ENCODE peak calls at places on chromosomes 6 and 20, in five cellular contexts. Y is heart right ventricle; Z is tibial nerve; A is H9; X is CD4-positive, alpha-beta memory T cell. H is an unnamed sample.

GRCh38 chr20:47770931-47771330 is 14.3 kb downstream of the SULF2 start:
- DNase-seq in A (peak), X (no peak), Z (no peak), Y (no peak), H (no peak)

GRCh38 chr6:33161354-33162320 is 30.6 kb downstream of the COL11A2 start:
- DNase-seq in Y (peak), A (peak), X (peak), Z (peak), H (peak)

GRCh38 chr20:16709017-16709416 is 20.8 kb upstream of the SNRPB2 start:
- DNase-seq in X (peak), Y (no peak), Z (no peak), A (no peak), H (no peak)

GRCh38 chr6:17831135-17831534 is 124.4 kb upstream of the NUP153 start:
- DNase-seq in Y (no peak), X (no peak), A (no peak), Z (no peak), H (no peak)

GRCh38 chr6:122615409-122615808 is 5.2 kb downstream of the PKIB start:
- DNase-seq in Y (no peak), Z (no peak), X (no peak), A (no peak), H (no peak)

GRCh38 chr6:163415176-163415619 is 680 bp downstream of the QKI start:
- DNase-seq in A (no peak), Y (peak), Z (no peak), X (peak), H (no peak)

GRCh38 chr6:89251170-89251569 is 34.0 kb upstream of the GABRR1 start:
- DNase-seq in A (no peak), Z (no peak), X (no peak), Y (no peak), H (no peak)

GRCh38 chr6:73309784-73310502 is 44.1 kb downstream of the DPPA5 start:
- DNase-seq in Y (peak), A (peak), X (peak), Z (no peak), H (peak)

GRCh38 chr6:138403324-138403800 is 661 bp upstream of the HEBP2 start:
- DNase-seq in Y (peak), A (peak), Z (no peak), X (peak), H (no peak)

GRCh38 chr6:107786179-107786578 is 37.9 kb downstream of the SCML4 start:
- DNase-seq in Y (no peak), Z (no peak), A (no peak), X (peak), H (no peak)

GRCh38 chr6:28371706-28372451 is 22.1 kb downstream of the ZKSCAN3 start:
- DNase-seq in X (no peak), A (no peak), Y (no peak), Z (no peak), H (no peak)

GRCh38 chr6:97133071-97133470 is 149.9 kb downstream of the MMS22L start:
- DNase-seq in X (no peak), Z (no peak), A (no peak), Y (no peak), H (peak)

GRCh38 chr6:157302761-157303160 is 20.6 kb downstream of the TMEM242 start:
- DNase-seq in X (no peak), Z (no peak), Y (no peak), A (no peak), H (no peak)

GRCh38 chr6:132768051-132768517 is 10.4 kb upstream of the VNN2 start:
- DNase-seq in X (no peak), A (peak), Y (peak), Z (peak), H (no peak)

GRCh38 chr20:60113771-60114170 is 155.5 kb downstream of the CDH26 start:
- DNase-seq in A (no peak), Z (no peak), X (no peak), Y (no peak), H (no peak)

GRCh38 chr20:17172826-17173420 is 53.9 kb upstream of the PCSK2 start:
- DNase-seq in X (no peak), Y (no peak), A (no peak), Z (no peak), H (no peak)

GRCh38 chr20:60851826-60852704 is 400.0 kb upstream of the CDH4 start:
- DNase-seq in Z (no peak), Y (no peak), A (peak), X (no peak), H (no peak)

GRCh38 chr6:44022296-44022661 is 105.0 kb downstream of the MRPL14 start:
- DNase-seq in A (peak), Y (no peak), X (no peak), Z (no peak), H (no peak)

GRCh38 chr20:11274137-11274536 is 600.3 kb upstream of the JAG1 start:
- DNase-seq in A (no peak), X (no peak), Y (no peak), Z (no peak), H (peak)

GRCh38 chr20:36886859-36887778 is 11.2 kb downstream of the TLDC2 start:
- DNase-seq in A (peak), Y (peak), Z (peak), X (peak), H (peak)

GRCh38 chr6:5580736-5581568 is 319.6 kb downstream of the FARS2 start:
- DNase-seq in X (no peak), A (no peak), Y (no peak), Z (no peak), H (no peak)

GRCh38 chr6:99606670-99607415 is at the start of gene PRDM13:
- DNase-seq in Z (no peak), Y (no peak), A (peak), X (no peak), H (no peak)

GRCh38 chr20:24086121-24086520 is 97.5 kb upstream of the GGTLC1 start:
- DNase-seq in A (no peak), X (no peak), Z (no peak), Y (no peak), H (no peak)

GRCh38 chr20:3749689-3750639 is 17.5 kb downstream of the HSPA12B start:
- DNase-seq in A (peak), Y (peak), Z (no peak), X (no peak), H (no peak)

GRCh38 chr6:43304361-43304760 is 4.3 kb downstream of the CRIP3 start:
- DNase-seq in Y (no peak), X (no peak), A (no peak), Z (no peak), H (no peak)

GRCh38 chr6:40389176-40389767 is 197.9 kb downstream of the LRFN2 start:
- DNase-seq in X (no peak), Y (no peak), A (no peak), Z (no peak), H (no peak)

GRCh38 chr6:33425668-33426577 is 6.1 kb downstream of the SYNGAP1 start:
- DNase-seq in Z (peak), Y (peak), A (peak), X (peak), H (peak)

GRCh38 chr6:156508923-156509322 is 268.3 kb upstream of the ARID1B start:
- DNase-seq in Z (no peak), Y (no peak), A (no peak), X (no peak), H (no peak)

GRCh38 chr6:123309130-123309529 is 313.1 kb downstream of the CLVS2 start:
- DNase-seq in A (no peak), Z (no peak), Y (no peak), X (no peak), H (no peak)

GRCh38 chr6:78942451-78942850 is 75.1 kb downstream of the IRAK1BP1 start:
- DNase-seq in Y (no peak), X (no peak), Z (no peak), A (no peak), H (no peak)

GRCh38 chr20:41553142-41553879 is 64.9 kb downstream of the CHD6 start:
- DNase-seq in Z (no peak), A (no peak), X (no peak), Y (no peak), H (no peak)

GRCh38 chr20:51024761-51025160 is 1.9 kb upstream of the KCNG1 start:
- DNase-seq in Y (no peak), Z (no peak), X (no peak), A (no peak), H (no peak)

GRCh38 chr20:49508435-49509199 is 26.1 kb upstream of the KCNB1 start:
- DNase-seq in A (peak), Y (no peak), Z (no peak), X (no peak), H (peak)

GRCh38 chr20:45791668-45792512 is at the start of the genes DNTTIP1 and WFDC3:
- DNase-seq in Y (peak), Z (peak), A (peak), X (peak), H (peak)

GRCh38 chr6:168585441-168585840 is 144.5 kb downstream of the SMOC2 start:
- DNase-seq in Y (no peak), A (no peak), X (no peak), Z (no peak), H (no peak)
- H3K27ac ChIP-seq in Y (no peak), A (no peak), X (no peak), Z (no peak), H (no peak)

GRCh38 chr6:767755-768512 is 75.0 kb upstream of the EXOC2 start:
- DNase-seq in X (no peak), Y (no peak), Z (no peak), A (no peak), H (no peak)
- H3K27ac ChIP-seq in X (no peak), Y (no peak), Z (no peak), A (no peak), H (no peak)

DNA sequence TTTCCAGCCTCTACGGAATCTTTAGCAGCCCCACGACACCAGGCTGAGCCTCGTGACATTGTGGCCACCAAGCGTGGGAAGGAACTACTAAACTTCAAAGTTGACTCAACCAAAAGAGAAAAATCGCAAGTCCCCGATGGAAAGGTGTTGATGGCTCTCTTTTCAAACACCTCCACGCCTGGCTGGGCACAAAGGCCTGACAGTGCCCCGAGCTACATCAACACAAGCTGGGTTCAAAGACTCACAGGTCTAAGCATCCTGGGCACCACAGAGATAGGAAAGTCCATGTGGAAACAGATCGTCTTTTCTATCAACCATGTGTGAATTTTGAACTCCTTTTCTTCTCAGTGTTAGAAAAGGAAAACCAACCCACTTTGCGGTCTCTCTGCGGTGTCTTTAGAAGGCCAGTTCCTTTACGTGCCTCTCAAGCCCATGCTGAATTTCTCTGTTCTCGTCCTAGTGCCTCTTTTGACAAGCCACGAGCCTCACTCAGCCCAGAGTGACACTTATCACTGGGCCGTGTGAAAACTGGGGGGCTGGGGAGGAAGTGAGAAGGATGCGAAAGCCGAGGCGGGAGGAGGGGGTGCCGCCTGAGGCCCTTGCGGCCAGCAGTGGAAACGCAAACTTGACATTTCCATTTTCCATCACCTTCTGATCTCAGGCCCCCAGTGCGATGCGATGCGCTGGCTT is 59.4 kb downstream of the GFOD1 start:
- DNase-seq in A (peak), Z (no peak), Y (no peak), X (peak), H (no peak)
- H3K27ac ChIP-seq in A (no peak), Z (peak), Y (peak), X (no peak), H (no peak)

GRCh38 chr6:56807992-56808342 is 146.9 kb upstream of the BEND6 start:
- DNase-seq in X (no peak), Z (no peak), Y (no peak), A (no peak), H (no peak)
- H3K27ac ChIP-seq in X (no peak), Z (peak), Y (no peak), A (no peak), H (no peak)

GRCh38 chr6:144580771-144581170 is 295.6 kb downstream of the UTRN start:
- DNase-seq in A (no peak), Y (no peak), X (no peak), Z (no peak), H (no peak)

GRCh38 chr6:144585217-144585814 is 300.2 kb downstream of the UTRN start:
- DNase-seq in X (no peak), Y (no peak), A (no peak), Z (no peak), H (no peak)

GRCh38 chr6:144582939-144583613 is 297.9 kb downstream of the UTRN start:
- DNase-seq in X (peak), Z (no peak), Y (peak), A (peak), H (peak)

GRCh38 chr6:144581807-144582537 is 296.8 kb downstream of the UTRN start:
- DNase-seq in A (peak), X (peak), Z (no peak), Y (no peak), H (no peak)

DNA sequence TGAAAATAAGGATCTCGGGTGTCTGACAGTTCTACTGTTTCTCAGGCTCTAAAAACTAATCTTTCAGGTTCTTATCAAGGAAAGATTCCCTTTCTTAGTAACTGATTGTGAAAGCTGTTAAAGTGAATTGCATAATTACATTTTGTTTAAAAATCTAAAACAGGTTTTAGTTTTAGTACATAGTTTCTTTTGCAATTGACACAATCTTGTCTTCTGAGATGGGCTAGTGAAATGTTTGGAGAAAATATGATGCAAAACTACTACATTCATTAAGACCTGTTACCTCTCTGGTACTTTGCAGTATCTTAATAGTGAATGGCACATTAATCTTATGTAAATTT is 298.4 kb downstream of the UTRN start:
- DNase-seq in Y (no peak), A (no peak), X (no peak), Z (no peak), H (no peak)
- H3K27ac ChIP-seq in Y (no peak), A (no peak), X (no peak), Z (no peak), H (peak)

GRCh38 chr20:53586640-53587039 is 7.0 kb downstream of the ZNF217 start:
- DNase-seq in Y (no peak), Z (no peak), A (no peak), X (no peak), H (no peak)
- H3K27ac ChIP-seq in Y (peak), Z (peak), A (no peak), X (peak), H (no peak)

GRCh38 chr6:39095578-39095977 is 19.4 kb downstream of the SAYSD1 start:
- DNase-seq in Y (no peak), A (no peak), Z (no peak), X (no peak), H (no peak)
- H3K27ac ChIP-seq in Y (no peak), A (no peak), Z (no peak), X (no peak), H (no peak)

GRCh38 chr6:131103869-131104268 is 31.4 kb upstream of the AKAP7 start:
- DNase-seq in X (no peak), Y (no peak), Z (no peak), A (no peak), H (no peak)

GRCh38 chr6:131107166-131107565 is 28.1 kb upstream of the AKAP7 start:
- DNase-seq in Y (no peak), A (no peak), Z (no peak), X (no peak), H (no peak)

GRCh38 chr6:131101911-131102680 is 33.2 kb upstream of the AKAP7 start:
- DNase-seq in X (no peak), Z (no peak), A (no peak), Y (no peak), H (no peak)

DNA sequence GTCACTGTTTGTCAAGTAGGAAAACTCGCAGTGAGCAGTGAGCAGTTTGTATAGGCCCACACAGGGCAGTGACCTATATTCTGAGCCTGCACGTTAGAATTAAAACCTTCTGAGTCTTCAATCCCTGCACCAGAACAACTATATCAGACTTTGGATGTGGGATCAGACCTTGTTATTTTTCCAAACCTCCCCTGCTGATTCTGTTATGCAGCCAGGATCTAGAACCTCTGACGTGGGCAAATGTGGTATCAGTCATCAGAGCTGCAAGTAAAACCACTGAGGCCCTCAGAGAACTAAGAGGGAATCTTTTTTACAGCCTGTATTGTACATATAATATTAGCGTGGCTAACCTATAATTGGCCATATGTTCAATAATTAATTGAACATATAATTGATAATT is 32.0 kb upstream of the AKAP7 start:
- DNase-seq in Y (no peak), Z (no peak), X (no peak), A (no peak), H (no peak)
- H3K27ac ChIP-seq in Y (no peak), Z (no peak), X (no peak), A (no peak), H (no peak)

GRCh38 chr6:105831321-105831720 is 254.8 kb upstream of the PRDM1 start:
- DNase-seq in X (no peak), A (no peak), Y (no peak), Z (no peak), H (no peak)
- H3K27ac ChIP-seq in X (no peak), A (no peak), Y (no peak), Z (no peak), H (no peak)

DNA sequence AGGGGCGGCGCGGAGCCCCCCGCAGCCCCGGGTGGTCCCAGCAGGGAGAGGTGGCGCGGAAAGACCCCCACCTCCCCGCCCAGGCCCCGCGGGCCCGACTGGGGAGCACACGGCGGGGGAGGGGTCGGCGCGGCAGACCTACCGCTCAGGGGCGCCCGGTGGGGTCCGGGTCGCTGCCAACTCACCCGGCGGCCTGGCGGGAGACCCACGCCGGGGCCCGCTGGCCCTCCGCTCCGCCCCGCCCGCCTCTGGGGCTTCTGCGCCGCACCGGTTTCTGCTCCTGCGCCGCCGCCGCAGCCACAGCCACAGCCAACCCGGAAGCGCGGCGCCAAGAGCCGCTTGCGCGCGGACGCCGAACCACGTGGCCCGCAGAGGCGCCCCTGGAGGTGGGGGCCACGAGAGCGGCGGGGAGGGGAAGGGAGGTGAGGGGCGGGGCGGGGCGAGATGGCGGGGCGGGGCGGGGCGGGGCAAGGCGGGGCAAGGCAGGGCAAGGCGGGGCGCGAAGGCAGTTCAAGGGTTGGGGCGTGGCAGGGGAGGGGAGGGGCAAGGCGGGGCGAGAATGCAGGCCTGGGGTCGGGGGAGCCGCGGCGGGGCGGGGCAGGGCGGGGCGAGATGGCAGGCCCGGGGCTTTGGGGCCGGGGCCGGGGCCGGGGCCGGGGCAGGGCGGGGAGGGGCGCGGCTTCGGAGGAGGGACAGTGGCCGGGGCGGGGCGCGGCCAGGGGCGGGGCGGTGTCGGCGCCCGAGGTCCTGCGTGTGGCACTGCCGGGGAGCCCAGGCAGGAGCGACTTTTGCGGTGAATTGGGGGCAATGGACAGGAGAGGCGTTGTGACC is at the start of gene ZBTB24:
- DNase-seq in X (peak), Z (peak), Y (peak), A (peak), H (peak)
- H3K27ac ChIP-seq in X (peak), Z (peak), Y (peak), A (no peak), H (no peak)

H was measured in caudate nucleus.